ENCODE peak calls at places on chromosome 21, in six cellular contexts. X is cardiac muscle cell, B is fibroblast of pulmonary artery, S is HCT116, G is heart left ventricle, E is stomach. L is an unnamed sample.

GRCh38 chr21:26795866-26796329 is 49.3 kb downstream of the ADAMTS1 start:
- DNase-seq in E (peak), B (peak), X (peak), S (no peak), G (peak), L (peak)

GRCh38 chr21:21051109-21052055 is 53.2 kb downstream of the NCAM2 start:
- DNase-seq in S (no peak), G (no peak), X (no peak), E (no peak), B (no peak), L (no peak)

GRCh38 chr21:38696617-38697016 is 109.1 kb upstream of the ETS2 start:
- DNase-seq in E (no peak), S (no peak), G (no peak), B (no peak), X (no peak), L (no peak)

GRCh38 chr21:46425061-46425460 is 33.6 kb upstream of the DIP2A start:
- DNase-seq in X (no peak), S (no peak), B (no peak), G (no peak), E (no peak), L (no peak)

GRCh38 chr21:45586289-45586858 is 44.1 kb upstream of the SLC19A1 start:
- DNase-seq in B (no peak), X (no peak), S (no peak), E (no peak), G (no peak), L (no peak)

GRCh38 chr21:15001113-15001512 is 63.7 kb downstream of the NRIP1 start:
- DNase-seq in E (no peak), S (no peak), G (no peak), B (no peak), X (no peak), L (no peak)

GRCh38 chr21:45164124-45164511 is 89.7 kb downstream of the ADARB1 start:
- DNase-seq in B (no peak), G (no peak), X (no peak), E (no peak), S (no peak), L (no peak)

GRCh38 chr21:29647353-29647781 is 292.4 kb downstream of the GRIK1 start:
- DNase-seq in B (peak), S (no peak), X (peak), E (no peak), G (no peak), L (peak)

GRCh38 chr21:28540514-28540913 is 452.2 kb downstream of the LTN1 start:
- DNase-seq in E (no peak), S (no peak), B (peak), X (peak), G (no peak), L (peak)

GRCh38 chr21:44920694-44921604 is at the start of gene ITGB2:
- DNase-seq in G (no peak), S (no peak), X (no peak), E (peak), B (no peak), L (no peak)

GRCh38 chr21:42847051-42847707 is 32.2 kb downstream of the WDR4 start:
- DNase-seq in G (no peak), X (no peak), S (no peak), B (no peak), E (no peak), L (no peak)

GRCh38 chr21:43950481-43950880 is 61.6 kb upstream of the TRAPPC10 start:
- DNase-seq in G (no peak), E (no peak), S (no peak), B (no peak), X (no peak), L (no peak)

GRCh38 chr21:38628426-38628825 is 130.1 kb upstream of the ERG start:
- DNase-seq in G (no peak), X (no peak), B (no peak), E (no peak), S (no peak), L (no peak)

GRCh38 chr21:45788635-45789506 is 145.3 kb downstream of the PCBP3 start:
- DNase-seq in X (no peak), S (no peak), B (no peak), E (no peak), G (no peak), L (peak)

GRCh38 chr21:15190837-15191236 is 126.0 kb upstream of the NRIP1 start:
- DNase-seq in E (no peak), X (no peak), B (no peak), G (no peak), S (no peak), L (no peak)

GRCh38 chr21:41763398-41763931 is 3.4 kb downstream of the RIPK4 start:
- DNase-seq in E (no peak), B (no peak), X (no peak), G (no peak), S (no peak), L (no peak)

GRCh38 chr21:41762753-41763152 is 4.1 kb downstream of the RIPK4 start:
- DNase-seq in X (no peak), G (no peak), B (no peak), E (no peak), S (no peak), L (no peak)

GRCh38 chr21:41765393-41765950 is 1.4 kb downstream of the RIPK4 start:
- DNase-seq in E (no peak), S (no peak), B (no peak), G (no peak), X (no peak), L (no peak)

GRCh38 chr21:41764558-41765392 is 2.1 kb downstream of the RIPK4 start:
- DNase-seq in E (peak), S (no peak), B (no peak), X (no peak), G (no peak), L (no peak)

GRCh38 chr21:41763996-41764395 is 2.9 kb downstream of the RIPK4 start:
- DNase-seq in S (no peak), X (no peak), G (no peak), E (no peak), B (no peak), L (no peak)
- H3K4me3 ChIP-seq in S (no peak), X (no peak), G (no peak), E (peak), B (no peak), L (no peak)

DNA sequence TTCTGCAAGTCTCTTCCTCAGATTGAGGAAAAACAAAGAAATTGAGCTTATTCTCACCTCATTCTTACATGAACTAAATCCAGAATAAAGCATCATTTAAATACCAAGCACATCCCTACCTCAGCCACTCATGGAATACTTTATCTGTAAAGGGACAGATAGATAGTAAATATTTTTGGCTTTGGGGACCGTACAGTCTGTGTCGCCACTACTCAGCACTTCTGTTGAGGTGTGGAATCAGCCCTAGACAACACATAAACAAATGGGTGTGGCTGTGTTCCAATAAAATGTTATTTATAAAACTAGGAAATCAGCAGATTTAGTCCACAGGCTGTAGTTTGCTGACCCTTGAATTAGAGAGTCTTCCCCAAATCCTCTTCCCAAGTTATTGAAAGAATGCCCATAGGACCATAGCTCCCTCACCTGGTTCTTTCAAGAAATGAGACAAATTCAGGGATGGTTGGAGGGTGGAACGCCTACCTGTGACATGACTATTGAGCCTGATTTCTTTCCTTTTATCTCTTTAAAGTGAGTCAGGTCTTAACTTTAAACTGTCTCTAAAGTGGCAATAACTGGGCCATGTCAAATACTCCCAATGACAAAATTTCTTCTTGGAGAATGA is 878.5 kb downstream of the USP25 start:
- DNase-seq in E (no peak), S (no peak), B (peak), X (peak), G (no peak), L (peak)
- TF ChIP-seq CTCF in E (no peak), S (no peak), B (peak), X (peak), G (no peak), L (peak)

DNA sequence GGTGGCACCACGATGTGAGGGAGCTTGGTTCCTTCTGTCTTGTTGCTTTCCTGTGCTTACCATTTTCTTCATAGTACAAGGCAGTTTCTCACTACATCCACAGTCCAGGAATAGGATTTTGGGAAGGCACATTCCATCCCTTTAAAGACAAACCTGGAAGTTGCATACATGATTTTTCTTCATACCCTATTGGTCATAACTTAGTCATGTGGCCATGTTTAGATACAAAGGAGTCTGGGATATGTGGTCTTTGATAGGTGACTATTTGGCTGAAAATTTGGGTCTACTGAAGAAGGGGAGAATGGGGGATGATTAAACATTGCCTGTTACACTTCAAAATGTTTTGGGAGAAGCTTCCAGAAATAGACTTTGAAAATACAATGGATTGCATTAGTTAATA is 7.0 kb downstream of the DYRK1A start:
- DNase-seq in E (no peak), S (no peak), X (no peak), B (peak), G (no peak), L (no peak)
- H3K4me3 ChIP-seq in E (no peak), S (no peak), X (no peak), B (no peak), G (no peak), L (no peak)

GRCh38 chr21:35933466-35933865 is 126.9 kb downstream of the SETD4 start:
- DNase-seq in B (peak), X (peak), G (peak), E (no peak), S (peak), L (peak)
- TF ChIP-seq CTCF in B (peak), X (peak), G (peak), E (no peak), S (no peak), L (peak)

DNA sequence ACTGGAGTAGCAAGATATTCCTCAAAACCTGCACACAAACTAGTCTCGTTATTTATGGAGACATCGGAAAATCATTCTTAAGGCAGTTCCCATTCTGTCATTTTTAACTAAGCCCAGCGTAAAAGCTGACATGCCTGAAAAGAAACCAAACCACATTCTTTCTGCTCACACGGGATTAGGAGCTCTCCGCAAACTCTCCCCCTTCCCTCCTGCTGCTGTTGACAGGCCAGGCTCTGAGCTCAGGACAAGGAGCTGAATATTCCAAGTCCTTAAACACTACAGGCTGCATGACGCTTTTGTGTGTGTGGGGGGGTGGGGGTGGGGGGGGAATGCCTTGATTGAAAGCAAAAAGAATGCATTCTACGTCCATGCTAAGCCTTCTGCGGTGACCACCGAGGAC is 5.2 kb downstream of the OLIG1 start:
- DNase-seq in X (peak), E (no peak), B (no peak), G (no peak), S (no peak), L (no peak)
- H3K4me3 ChIP-seq in X (no peak), E (no peak), B (no peak), G (no peak), S (no peak), L (no peak)